ENCODE peak calls at places on chromosomes 7 and 10, in nine cellular contexts. One of them, this sample, is unnamed.

GRCh38 chr10:120732643-120733313 is 118.4 kb upstream of the WDR11 start:
- DNase-seq in ACHN: no peak
- DNase-seq in T47D: no peak
- DNase-seq in stimulated activated naive CD8-positive, alpha-beta T cell treated with anti-CD3 and anti-CD28 coated beads, Interleukin-15, Interleukin-2, amounts not matched to agents 100 U/mL and 50 U/mL, for 24 hours: no peak
- DNase-seq in hepatic stellate cell: no peak
- DNase-seq in stimulated activated CD4-positive, alpha-beta T cell treated with anti-CD3 and anti-CD28 coated beads, TNF-alpha, amount 100 ng/mL, for 4 hours: no peak
- DNase-seq in GM23248: no peak
- DNase-seq in HepG2: no peak
- DNase-seq in neural progenitor cell: peak; percentile 34
- DNase-seq in this sample: peak; percentile 80

GRCh38 chr7:21766218-21766617 is 179.5 kb downstream of the CDCA7L start:
- DNase-seq in ACHN: no peak
- DNase-seq in T47D: no peak
- DNase-seq in stimulated activated naive CD8-positive, alpha-beta T cell treated with anti-CD3 and anti-CD28 coated beads, Interleukin-15, Interleukin-2, amounts not matched to agents 100 U/mL and 50 U/mL, for 24 hours: no peak
- DNase-seq in hepatic stellate cell: no peak
- DNase-seq in stimulated activated CD4-positive, alpha-beta T cell treated with anti-CD3 and anti-CD28 coated beads, TNF-alpha, amount 100 ng/mL, for 4 hours: no peak
- DNase-seq in GM23248: no peak
- DNase-seq in HepG2: no peak
- DNase-seq in neural progenitor cell: no peak
- DNase-seq in this sample: no peak

GRCh38 chr7:104945599-104945956 is 68.4 kb upstream of the KMT2E start:
- DNase-seq in ACHN: no peak
- DNase-seq in T47D: no peak
- DNase-seq in stimulated activated naive CD8-positive, alpha-beta T cell treated with anti-CD3 and anti-CD28 coated beads, Interleukin-15, Interleukin-2, amounts not matched to agents 100 U/mL and 50 U/mL, for 24 hours: no peak
- DNase-seq in hepatic stellate cell: no peak
- DNase-seq in stimulated activated CD4-positive, alpha-beta T cell treated with anti-CD3 and anti-CD28 coated beads, TNF-alpha, amount 100 ng/mL, for 4 hours: no peak
- DNase-seq in GM23248: no peak
- DNase-seq in HepG2: no peak
- DNase-seq in neural progenitor cell: no peak
- DNase-seq in this sample: no peak

GRCh38 chr10:88065384-88066049 is 202.1 kb downstream of the PTEN start:
- DNase-seq in ACHN: no peak
- DNase-seq in T47D: no peak
- DNase-seq in stimulated activated naive CD8-positive, alpha-beta T cell treated with anti-CD3 and anti-CD28 coated beads, Interleukin-15, Interleukin-2, amounts not matched to agents 100 U/mL and 50 U/mL, for 24 hours: no peak
- DNase-seq in hepatic stellate cell: no peak
- DNase-seq in stimulated activated CD4-positive, alpha-beta T cell treated with anti-CD3 and anti-CD28 coated beads, TNF-alpha, amount 100 ng/mL, for 4 hours: no peak
- DNase-seq in GM23248: no peak
- DNase-seq in HepG2: no peak
- DNase-seq in neural progenitor cell: no peak
- DNase-seq in this sample: no peak

GRCh38 chr7:121157885-121158590 is 169.5 kb downstream of the CPED1 start:
- DNase-seq in ACHN: no peak
- DNase-seq in T47D: no peak
- DNase-seq in stimulated activated naive CD8-positive, alpha-beta T cell treated with anti-CD3 and anti-CD28 coated beads, Interleukin-15, Interleukin-2, amounts not matched to agents 100 U/mL and 50 U/mL, for 24 hours: no peak
- DNase-seq in hepatic stellate cell: no peak
- DNase-seq in stimulated activated CD4-positive, alpha-beta T cell treated with anti-CD3 and anti-CD28 coated beads, TNF-alpha, amount 100 ng/mL, for 4 hours: no peak
- DNase-seq in GM23248: no peak
- DNase-seq in HepG2: no peak
- DNase-seq in neural progenitor cell: no peak
- DNase-seq in this sample: no peak

GRCh38 chr7:151745706-151746105 is 131.2 kb downstream of the PRKAG2 start:
- DNase-seq in ACHN: no peak
- DNase-seq in T47D: no peak
- DNase-seq in stimulated activated naive CD8-positive, alpha-beta T cell treated with anti-CD3 and anti-CD28 coated beads, Interleukin-15, Interleukin-2, amounts not matched to agents 100 U/mL and 50 U/mL, for 24 hours: no peak
- DNase-seq in hepatic stellate cell: no peak
- DNase-seq in stimulated activated CD4-positive, alpha-beta T cell treated with anti-CD3 and anti-CD28 coated beads, TNF-alpha, amount 100 ng/mL, for 4 hours: no peak
- DNase-seq in GM23248: no peak
- DNase-seq in HepG2: no peak
- DNase-seq in neural progenitor cell: no peak
- DNase-seq in this sample: no peak

GRCh38 chr7:157466473-157467261 is 129.9 kb downstream of the DNAJB6 start:
- DNase-seq in ACHN: no peak
- DNase-seq in T47D: no peak
- DNase-seq in stimulated activated naive CD8-positive, alpha-beta T cell treated with anti-CD3 and anti-CD28 coated beads, Interleukin-15, Interleukin-2, amounts not matched to agents 100 U/mL and 50 U/mL, for 24 hours: no peak
- DNase-seq in hepatic stellate cell: no peak
- DNase-seq in stimulated activated CD4-positive, alpha-beta T cell treated with anti-CD3 and anti-CD28 coated beads, TNF-alpha, amount 100 ng/mL, for 4 hours: no peak
- DNase-seq in GM23248: no peak
- DNase-seq in HepG2: no peak
- DNase-seq in neural progenitor cell: peak; percentile 61
- DNase-seq in this sample: no peak

GRCh38 chr10:77289790-77290189 is 347.8 kb downstream of the KCNMA1 start:
- DNase-seq in ACHN: peak; percentile 19
- DNase-seq in T47D: no peak
- DNase-seq in stimulated activated naive CD8-positive, alpha-beta T cell treated with anti-CD3 and anti-CD28 coated beads, Interleukin-15, Interleukin-2, amounts not matched to agents 100 U/mL and 50 U/mL, for 24 hours: no peak
- DNase-seq in hepatic stellate cell: peak; percentile 27
- DNase-seq in stimulated activated CD4-positive, alpha-beta T cell treated with anti-CD3 and anti-CD28 coated beads, TNF-alpha, amount 100 ng/mL, for 4 hours: no peak
- DNase-seq in GM23248: no peak
- DNase-seq in HepG2: no peak
- DNase-seq in neural progenitor cell: no peak
- DNase-seq in this sample: no peak

GRCh38 chr7:2099036-2099957 is 133.4 kb downstream of the MAD1L1 start:
- DNase-seq in ACHN: no peak
- DNase-seq in T47D: no peak
- DNase-seq in stimulated activated naive CD8-positive, alpha-beta T cell treated with anti-CD3 and anti-CD28 coated beads, Interleukin-15, Interleukin-2, amounts not matched to agents 100 U/mL and 50 U/mL, for 24 hours: peak; percentile 48
- DNase-seq in hepatic stellate cell: peak; percentile 84
- DNase-seq in stimulated activated CD4-positive, alpha-beta T cell treated with anti-CD3 and anti-CD28 coated beads, TNF-alpha, amount 100 ng/mL, for 4 hours: no peak
- DNase-seq in GM23248: peak; percentile 88
- DNase-seq in HepG2: no peak
- DNase-seq in neural progenitor cell: no peak
- DNase-seq in this sample: no peak

GRCh38 chr10:18625906-18626305 is 25.5 kb downstream of the NSUN6 start:
- DNase-seq in ACHN: no peak
- DNase-seq in T47D: no peak
- DNase-seq in stimulated activated naive CD8-positive, alpha-beta T cell treated with anti-CD3 and anti-CD28 coated beads, Interleukin-15, Interleukin-2, amounts not matched to agents 100 U/mL and 50 U/mL, for 24 hours: no peak
- DNase-seq in hepatic stellate cell: no peak
- DNase-seq in stimulated activated CD4-positive, alpha-beta T cell treated with anti-CD3 and anti-CD28 coated beads, TNF-alpha, amount 100 ng/mL, for 4 hours: no peak
- DNase-seq in GM23248: no peak
- DNase-seq in HepG2: no peak
- DNase-seq in neural progenitor cell: no peak
- DNase-seq in this sample: no peak

GRCh38 chr10:8840356-8840755 is 785.9 kb downstream of the GATA3 start:
- DNase-seq in ACHN: no peak
- DNase-seq in T47D: no peak
- DNase-seq in stimulated activated naive CD8-positive, alpha-beta T cell treated with anti-CD3 and anti-CD28 coated beads, Interleukin-15, Interleukin-2, amounts not matched to agents 100 U/mL and 50 U/mL, for 24 hours: no peak
- DNase-seq in hepatic stellate cell: no peak
- DNase-seq in stimulated activated CD4-positive, alpha-beta T cell treated with anti-CD3 and anti-CD28 coated beads, TNF-alpha, amount 100 ng/mL, for 4 hours: no peak
- DNase-seq in GM23248: no peak
- DNase-seq in HepG2: no peak
- DNase-seq in neural progenitor cell: no peak
- DNase-seq in this sample: no peak

GRCh38 chr10:43131906-43132305 is 6.3 kb upstream of the CSGALNACT2 start:
- DNase-seq in ACHN: no peak
- DNase-seq in T47D: no peak
- DNase-seq in stimulated activated naive CD8-positive, alpha-beta T cell treated with anti-CD3 and anti-CD28 coated beads, Interleukin-15, Interleukin-2, amounts not matched to agents 100 U/mL and 50 U/mL, for 24 hours: no peak
- DNase-seq in hepatic stellate cell: no peak
- DNase-seq in stimulated activated CD4-positive, alpha-beta T cell treated with anti-CD3 and anti-CD28 coated beads, TNF-alpha, amount 100 ng/mL, for 4 hours: no peak
- DNase-seq in GM23248: no peak
- DNase-seq in HepG2: no peak
- DNase-seq in neural progenitor cell: no peak
- DNase-seq in this sample: no peak

GRCh38 chr7:47586925-47587324 is 5.0 kb upstream of the TNS3 start:
- DNase-seq in ACHN: no peak
- DNase-seq in T47D: peak; percentile 55
- DNase-seq in stimulated activated naive CD8-positive, alpha-beta T cell treated with anti-CD3 and anti-CD28 coated beads, Interleukin-15, Interleukin-2, amounts not matched to agents 100 U/mL and 50 U/mL, for 24 hours: no peak
- DNase-seq in hepatic stellate cell: no peak
- DNase-seq in stimulated activated CD4-positive, alpha-beta T cell treated with anti-CD3 and anti-CD28 coated beads, TNF-alpha, amount 100 ng/mL, for 4 hours: no peak
- DNase-seq in GM23248: no peak
- DNase-seq in HepG2: no peak
- DNase-seq in neural progenitor cell: no peak
- DNase-seq in this sample: no peak

GRCh38 chr10:17009228-17009700 is 120.3 kb downstream of the CUBN start:
- DNase-seq in ACHN: no peak
- DNase-seq in T47D: no peak
- DNase-seq in stimulated activated naive CD8-positive, alpha-beta T cell treated with anti-CD3 and anti-CD28 coated beads, Interleukin-15, Interleukin-2, amounts not matched to agents 100 U/mL and 50 U/mL, for 24 hours: no peak
- DNase-seq in hepatic stellate cell: no peak
- DNase-seq in stimulated activated CD4-positive, alpha-beta T cell treated with anti-CD3 and anti-CD28 coated beads, TNF-alpha, amount 100 ng/mL, for 4 hours: no peak
- DNase-seq in GM23248: peak; percentile 88
- DNase-seq in HepG2: no peak
- DNase-seq in neural progenitor cell: no peak
- DNase-seq in this sample: peak; percentile 38

GRCh38 chr7:127417346-127417745 is 24.8 kb upstream of the ZNF800 start:
- DNase-seq in ACHN: no peak
- DNase-seq in T47D: no peak
- DNase-seq in stimulated activated naive CD8-positive, alpha-beta T cell treated with anti-CD3 and anti-CD28 coated beads, Interleukin-15, Interleukin-2, amounts not matched to agents 100 U/mL and 50 U/mL, for 24 hours: no peak
- DNase-seq in hepatic stellate cell: no peak
- DNase-seq in stimulated activated CD4-positive, alpha-beta T cell treated with anti-CD3 and anti-CD28 coated beads, TNF-alpha, amount 100 ng/mL, for 4 hours: no peak
- DNase-seq in GM23248: no peak
- DNase-seq in HepG2: no peak
- DNase-seq in neural progenitor cell: no peak
- DNase-seq in this sample: no peak

GRCh38 chr7:68321076-68321639 is 1277.1 kb upstream of the AUTS2 start:
- DNase-seq in ACHN: no peak
- DNase-seq in T47D: no peak
- DNase-seq in stimulated activated naive CD8-positive, alpha-beta T cell treated with anti-CD3 and anti-CD28 coated beads, Interleukin-15, Interleukin-2, amounts not matched to agents 100 U/mL and 50 U/mL, for 24 hours: no peak
- DNase-seq in hepatic stellate cell: no peak
- DNase-seq in stimulated activated CD4-positive, alpha-beta T cell treated with anti-CD3 and anti-CD28 coated beads, TNF-alpha, amount 100 ng/mL, for 4 hours: no peak
- DNase-seq in GM23248: no peak
- DNase-seq in HepG2: no peak
- DNase-seq in neural progenitor cell: peak; percentile 9
- DNase-seq in this sample: peak; percentile 20

GRCh38 chr7:101172005-101172853 is 6.9 kb upstream of the VGF start:
- DNase-seq in ACHN: peak; percentile 49
- DNase-seq in T47D: no peak
- DNase-seq in stimulated activated naive CD8-positive, alpha-beta T cell treated with anti-CD3 and anti-CD28 coated beads, Interleukin-15, Interleukin-2, amounts not matched to agents 100 U/mL and 50 U/mL, for 24 hours: no peak
- DNase-seq in hepatic stellate cell: no peak
- DNase-seq in stimulated activated CD4-positive, alpha-beta T cell treated with anti-CD3 and anti-CD28 coated beads, TNF-alpha, amount 100 ng/mL, for 4 hours: no peak
- DNase-seq in GM23248: no peak
- DNase-seq in HepG2: no peak
- DNase-seq in neural progenitor cell: peak; percentile 62
- DNase-seq in this sample: no peak

GRCh38 chr10:80539421-80539999 is 1.8 kb downstream of the SH2D4B start:
- DNase-seq in ACHN: no peak
- DNase-seq in T47D: no peak
- DNase-seq in stimulated activated naive CD8-positive, alpha-beta T cell treated with anti-CD3 and anti-CD28 coated beads, Interleukin-15, Interleukin-2, amounts not matched to agents 100 U/mL and 50 U/mL, for 24 hours: no peak
- DNase-seq in hepatic stellate cell: no peak
- DNase-seq in stimulated activated CD4-positive, alpha-beta T cell treated with anti-CD3 and anti-CD28 coated beads, TNF-alpha, amount 100 ng/mL, for 4 hours: no peak
- DNase-seq in GM23248: no peak
- DNase-seq in HepG2: no peak
- DNase-seq in neural progenitor cell: no peak
- DNase-seq in this sample: no peak

GRCh38 chr10:77328272-77328816 is 309.3 kb downstream of the KCNMA1 start:
- DNase-seq in ACHN: peak; percentile 58
- DNase-seq in T47D: no peak
- DNase-seq in stimulated activated naive CD8-positive, alpha-beta T cell treated with anti-CD3 and anti-CD28 coated beads, Interleukin-15, Interleukin-2, amounts not matched to agents 100 U/mL and 50 U/mL, for 24 hours: peak; percentile 55
- DNase-seq in hepatic stellate cell: no peak
- DNase-seq in stimulated activated CD4-positive, alpha-beta T cell treated with anti-CD3 and anti-CD28 coated beads, TNF-alpha, amount 100 ng/mL, for 4 hours: no peak
- DNase-seq in GM23248: peak; percentile 64
- DNase-seq in HepG2: peak; percentile 10
- DNase-seq in neural progenitor cell: peak; percentile 80
- DNase-seq in this sample: peak; percentile 66

GRCh38 chr7:151579642-151580041 is 59.9 kb upstream of the RHEB start:
- DNase-seq in ACHN: peak; percentile 43
- DNase-seq in T47D: no peak
- DNase-seq in stimulated activated naive CD8-positive, alpha-beta T cell treated with anti-CD3 and anti-CD28 coated beads, Interleukin-15, Interleukin-2, amounts not matched to agents 100 U/mL and 50 U/mL, for 24 hours: no peak
- DNase-seq in hepatic stellate cell: no peak
- DNase-seq in stimulated activated CD4-positive, alpha-beta T cell treated with anti-CD3 and anti-CD28 coated beads, TNF-alpha, amount 100 ng/mL, for 4 hours: no peak
- DNase-seq in GM23248: peak; percentile 30
- DNase-seq in HepG2: no peak
- DNase-seq in neural progenitor cell: no peak
- DNase-seq in this sample: no peak

GRCh38 chr7:95919574-95919973 is 147.2 kb downstream of the DYNC1I1 start:
- DNase-seq in ACHN: no peak
- DNase-seq in T47D: no peak
- DNase-seq in stimulated activated naive CD8-positive, alpha-beta T cell treated with anti-CD3 and anti-CD28 coated beads, Interleukin-15, Interleukin-2, amounts not matched to agents 100 U/mL and 50 U/mL, for 24 hours: no peak
- DNase-seq in hepatic stellate cell: no peak
- DNase-seq in stimulated activated CD4-positive, alpha-beta T cell treated with anti-CD3 and anti-CD28 coated beads, TNF-alpha, amount 100 ng/mL, for 4 hours: no peak
- DNase-seq in GM23248: peak; percentile 6
- DNase-seq in HepG2: no peak
- DNase-seq in neural progenitor cell: no peak
- DNase-seq in this sample: no peak

GRCh38 chr7:67551027-67551426 is 554.4 kb downstream of the TYW1 start:
- DNase-seq in ACHN: no peak
- DNase-seq in T47D: no peak
- DNase-seq in stimulated activated naive CD8-positive, alpha-beta T cell treated with anti-CD3 and anti-CD28 coated beads, Interleukin-15, Interleukin-2, amounts not matched to agents 100 U/mL and 50 U/mL, for 24 hours: no peak
- DNase-seq in hepatic stellate cell: no peak
- DNase-seq in stimulated activated CD4-positive, alpha-beta T cell treated with anti-CD3 and anti-CD28 coated beads, TNF-alpha, amount 100 ng/mL, for 4 hours: no peak
- DNase-seq in GM23248: no peak
- DNase-seq in HepG2: no peak
- DNase-seq in neural progenitor cell: no peak
- DNase-seq in this sample: no peak

GRCh38 chr10:70348228-70348850 is 34.1 kb downstream of the LRRC20 start:
- DNase-seq in ACHN: peak; percentile 57
- DNase-seq in T47D: no peak
- DNase-seq in stimulated activated naive CD8-positive, alpha-beta T cell treated with anti-CD3 and anti-CD28 coated beads, Interleukin-15, Interleukin-2, amounts not matched to agents 100 U/mL and 50 U/mL, for 24 hours: peak; percentile 50
- DNase-seq in hepatic stellate cell: peak; percentile 34
- DNase-seq in stimulated activated CD4-positive, alpha-beta T cell treated with anti-CD3 and anti-CD28 coated beads, TNF-alpha, amount 100 ng/mL, for 4 hours: no peak
- DNase-seq in GM23248: peak; percentile 65
- DNase-seq in HepG2: no peak
- DNase-seq in neural progenitor cell: peak; percentile 56
- DNase-seq in this sample: peak; percentile 47

GRCh38 chr7:106329971-106330733 is 45.4 kb upstream of the NAMPT start:
- DNase-seq in ACHN: peak; percentile 29
- DNase-seq in T47D: no peak
- DNase-seq in stimulated activated naive CD8-positive, alpha-beta T cell treated with anti-CD3 and anti-CD28 coated beads, Interleukin-15, Interleukin-2, amounts not matched to agents 100 U/mL and 50 U/mL, for 24 hours: no peak
- DNase-seq in hepatic stellate cell: peak; percentile 20
- DNase-seq in stimulated activated CD4-positive, alpha-beta T cell treated with anti-CD3 and anti-CD28 coated beads, TNF-alpha, amount 100 ng/mL, for 4 hours: no peak
- DNase-seq in GM23248: peak; percentile 65
- DNase-seq in HepG2: no peak
- DNase-seq in neural progenitor cell: no peak
- DNase-seq in this sample: peak; percentile 31

GRCh38 chr10:35153723-35154122 is 27.1 kb downstream of the CREM start:
- DNase-seq in ACHN: no peak
- DNase-seq in T47D: no peak
- DNase-seq in stimulated activated naive CD8-positive, alpha-beta T cell treated with anti-CD3 and anti-CD28 coated beads, Interleukin-15, Interleukin-2, amounts not matched to agents 100 U/mL and 50 U/mL, for 24 hours: no peak
- DNase-seq in hepatic stellate cell: no peak
- DNase-seq in stimulated activated CD4-positive, alpha-beta T cell treated with anti-CD3 and anti-CD28 coated beads, TNF-alpha, amount 100 ng/mL, for 4 hours: no peak
- DNase-seq in GM23248: no peak
- DNase-seq in HepG2: no peak
- DNase-seq in neural progenitor cell: no peak
- DNase-seq in this sample: no peak

GRCh38 chr7:98641646-98642489 is 24.8 kb downstream of the NPTX2 start:
- DNase-seq in ACHN: no peak
- DNase-seq in T47D: no peak
- DNase-seq in stimulated activated naive CD8-positive, alpha-beta T cell treated with anti-CD3 and anti-CD28 coated beads, Interleukin-15, Interleukin-2, amounts not matched to agents 100 U/mL and 50 U/mL, for 24 hours: no peak
- DNase-seq in hepatic stellate cell: no peak
- DNase-seq in stimulated activated CD4-positive, alpha-beta T cell treated with anti-CD3 and anti-CD28 coated beads, TNF-alpha, amount 100 ng/mL, for 4 hours: no peak
- DNase-seq in GM23248: no peak
- DNase-seq in HepG2: peak; percentile 21
- DNase-seq in neural progenitor cell: no peak
- DNase-seq in this sample: no peak

GRCh38 chr7:107742678-107743566 is 1.0 kb upstream of the CBLL1 start:
- DNase-seq in ACHN: no peak
- DNase-seq in T47D: no peak
- DNase-seq in stimulated activated naive CD8-positive, alpha-beta T cell treated with anti-CD3 and anti-CD28 coated beads, Interleukin-15, Interleukin-2, amounts not matched to agents 100 U/mL and 50 U/mL, for 24 hours: peak; percentile 69
- DNase-seq in hepatic stellate cell: no peak
- DNase-seq in stimulated activated CD4-positive, alpha-beta T cell treated with anti-CD3 and anti-CD28 coated beads, TNF-alpha, amount 100 ng/mL, for 4 hours: no peak
- DNase-seq in GM23248: no peak
- DNase-seq in HepG2: no peak
- DNase-seq in neural progenitor cell: peak; percentile 80
- DNase-seq in this sample: no peak

GRCh38 chr10:62681211-62681940 is 123.1 kb upstream of the ADO start:
- DNase-seq in ACHN: no peak
- DNase-seq in T47D: no peak
- DNase-seq in stimulated activated naive CD8-positive, alpha-beta T cell treated with anti-CD3 and anti-CD28 coated beads, Interleukin-15, Interleukin-2, amounts not matched to agents 100 U/mL and 50 U/mL, for 24 hours: peak; percentile 85
- DNase-seq in hepatic stellate cell: no peak
- DNase-seq in stimulated activated CD4-positive, alpha-beta T cell treated with anti-CD3 and anti-CD28 coated beads, TNF-alpha, amount 100 ng/mL, for 4 hours: peak; percentile 47
- DNase-seq in GM23248: peak; percentile 22
- DNase-seq in HepG2: peak; percentile 36
- DNase-seq in neural progenitor cell: peak; percentile 42
- DNase-seq in this sample: peak; percentile 32

GRCh38 chr7:5755704-5756131 is 25.7 kb downstream of the RNF216 start:
- DNase-seq in ACHN: no peak
- DNase-seq in T47D: no peak
- DNase-seq in stimulated activated naive CD8-positive, alpha-beta T cell treated with anti-CD3 and anti-CD28 coated beads, Interleukin-15, Interleukin-2, amounts not matched to agents 100 U/mL and 50 U/mL, for 24 hours: no peak
- DNase-seq in hepatic stellate cell: no peak
- DNase-seq in stimulated activated CD4-positive, alpha-beta T cell treated with anti-CD3 and anti-CD28 coated beads, TNF-alpha, amount 100 ng/mL, for 4 hours: no peak
- DNase-seq in GM23248: peak; percentile 90
- DNase-seq in HepG2: no peak
- DNase-seq in neural progenitor cell: no peak
- DNase-seq in this sample: peak; percentile 38

GRCh38 chr7:129951076-129952011 is 1.4 kb downstream of the UBE2H start:
- DNase-seq in ACHN: peak; percentile 38
- DNase-seq in T47D: no peak
- DNase-seq in stimulated activated naive CD8-positive, alpha-beta T cell treated with anti-CD3 and anti-CD28 coated beads, Interleukin-15, Interleukin-2, amounts not matched to agents 100 U/mL and 50 U/mL, for 24 hours: peak; percentile 8
- DNase-seq in hepatic stellate cell: peak; percentile 29
- DNase-seq in stimulated activated CD4-positive, alpha-beta T cell treated with anti-CD3 and anti-CD28 coated beads, TNF-alpha, amount 100 ng/mL, for 4 hours: no peak
- DNase-seq in GM23248: peak; percentile 42
- DNase-seq in HepG2: no peak
- DNase-seq in neural progenitor cell: peak; percentile 47
- DNase-seq in this sample: no peak

GRCh38 chr7:93747019-93747418 is 143.5 kb downstream of the TFPI2 start:
- DNase-seq in ACHN: no peak
- DNase-seq in T47D: no peak
- DNase-seq in stimulated activated naive CD8-positive, alpha-beta T cell treated with anti-CD3 and anti-CD28 coated beads, Interleukin-15, Interleukin-2, amounts not matched to agents 100 U/mL and 50 U/mL, for 24 hours: no peak
- DNase-seq in hepatic stellate cell: no peak
- DNase-seq in stimulated activated CD4-positive, alpha-beta T cell treated with anti-CD3 and anti-CD28 coated beads, TNF-alpha, amount 100 ng/mL, for 4 hours: no peak
- DNase-seq in GM23248: peak; percentile 31
- DNase-seq in HepG2: no peak
- DNase-seq in neural progenitor cell: no peak
- DNase-seq in this sample: no peak